ENCODE peak calls at places on chromosomes 3 and 15, in five cellular contexts. B, E, C, O and V are unnamed samples.

GRCh38 chr3:35187908-35188307 is 451.4 kb upstream of the ARPP21 start:
- DNase-seq in B (no peak), E (no peak), C (peak; percentile 6), O (no peak), V (no peak)

GRCh38 chr15:60396100-60396499 is 1.7 kb downstream of the ANXA2 start:
- DNase-seq in B (peak; percentile 62), E (no peak), C (peak; percentile 52), O (no peak), V (no peak)

GRCh38 chr3:13022348-13023250 is 50.6 kb downstream of the IQSEC1 start:
- DNase-seq in B (no peak), E (peak; percentile 75), C (peak; percentile 88), O (peak; percentile 81), V (peak; percentile 55)

GRCh38 chr3:139236336-139236735 is 107.5 kb upstream of the MRPS22 start:
- DNase-seq in B (no peak), E (no peak), C (no peak), O (no peak), V (no peak)

GRCh38 chr3:114848643-114849350 is 298.3 kb downstream of the ZBTB20 start:
- DNase-seq in B (no peak), E (no peak), C (no peak), O (no peak), V (no peak)

GRCh38 chr15:82045179-82045891 is 483 bp downstream of the MEX3B start:
- DNase-seq in B (peak; percentile 43), E (peak; percentile 56), C (peak; percentile 60), O (peak; percentile 55), V (peak; percentile 52)

GRCh38 chr3:43473737-43474136 is 148.1 kb downstream of the ANO10 start:
- DNase-seq in B (no peak), E (no peak), C (no peak), O (no peak), V (no peak)

GRCh38 chr3:193095366-193095765 is 145.7 kb upstream of the PLAAT1 start:
- DNase-seq in B (no peak), E (no peak), C (no peak), O (no peak), V (peak; percentile 8)

GRCh38 chr3:196988241-196989029 is 19.8 kb upstream of the PIGZ start:
- DNase-seq in B (peak; percentile 36), E (no peak), C (no peak), O (peak; percentile 81), V (no peak)

GRCh38 chr3:62329970-62330369 is 43.4 kb downstream of the FEZF2 start:
- DNase-seq in B (no peak), E (no peak), C (no peak), O (no peak), V (no peak)

GRCh38 chr3:10770547-10770946 is 45.5 kb upstream of the SLC6A11 start:
- DNase-seq in B (no peak), E (no peak), C (no peak), O (no peak), V (no peak)

GRCh38 chr3:10770981-10771380 is 45.0 kb upstream of the SLC6A11 start:
- DNase-seq in B (no peak), E (no peak), C (no peak), O (no peak), V (no peak)

GRCh38 chr3:10771486-10772225 is 44.4 kb upstream of the SLC6A11 start:
- DNase-seq in B (peak; percentile 81), E (no peak), C (peak; percentile 11), O (no peak), V (no peak)

GRCh38 chr3:10774129-10774670 is 41.8 kb upstream of the SLC6A11 start:
- DNase-seq in B (no peak), E (no peak), C (no peak), O (no peak), V (no peak)

GRCh38 chr3:10772230-10773161 is 43.5 kb upstream of the SLC6A11 start:
- DNase-seq in B (peak; percentile 66), E (no peak), C (peak; percentile 2), O (no peak), V (no peak)
- TF ChIP-seq CTCF in B (peak; percentile 48), E (no peak), C (no peak), O (peak; percentile 34), V (peak; percentile 60)

GRCh38 chr3:21170964-21171363 is 580.0 kb downstream of the ZNF385D start:
- DNase-seq in B (peak; percentile 47), E (peak; percentile 5), C (peak; percentile 31), O (peak; percentile 40), V (no peak)
- TF ChIP-seq CTCF in B (peak; percentile 68), E (peak; percentile 20), C (peak; percentile 57), O (peak; percentile 29), V (peak; percentile 68)

GRCh38 chr3:155496206-155496605 is 202.7 kb upstream of the STRIT1 start:
- DNase-seq in B (no peak), E (no peak), C (no peak), O (no peak), V (no peak)

GRCh38 chr3:155494332-155494731 is 200.8 kb upstream of the STRIT1 start:
- DNase-seq in B (no peak), E (no peak), C (no peak), O (no peak), V (no peak)

GRCh38 chr3:155495387-155495786 is 201.9 kb upstream of the STRIT1 start:
- DNase-seq in B (no peak), E (no peak), C (peak; percentile 3), O (no peak), V (no peak)

GRCh38 chr3:155492841-155493240 is 199.4 kb upstream of the STRIT1 start:
- DNase-seq in B (no peak), E (no peak), C (no peak), O (no peak), V (no peak)

GRCh38 chr3:155491696-155492095 is 198.2 kb upstream of the STRIT1 start:
- DNase-seq in B (no peak), E (no peak), C (no peak), O (no peak), V (no peak)
- TF ChIP-seq CTCF in B (no peak), E (no peak), C (no peak), O (no peak), V (peak; percentile 55)

DNA sequence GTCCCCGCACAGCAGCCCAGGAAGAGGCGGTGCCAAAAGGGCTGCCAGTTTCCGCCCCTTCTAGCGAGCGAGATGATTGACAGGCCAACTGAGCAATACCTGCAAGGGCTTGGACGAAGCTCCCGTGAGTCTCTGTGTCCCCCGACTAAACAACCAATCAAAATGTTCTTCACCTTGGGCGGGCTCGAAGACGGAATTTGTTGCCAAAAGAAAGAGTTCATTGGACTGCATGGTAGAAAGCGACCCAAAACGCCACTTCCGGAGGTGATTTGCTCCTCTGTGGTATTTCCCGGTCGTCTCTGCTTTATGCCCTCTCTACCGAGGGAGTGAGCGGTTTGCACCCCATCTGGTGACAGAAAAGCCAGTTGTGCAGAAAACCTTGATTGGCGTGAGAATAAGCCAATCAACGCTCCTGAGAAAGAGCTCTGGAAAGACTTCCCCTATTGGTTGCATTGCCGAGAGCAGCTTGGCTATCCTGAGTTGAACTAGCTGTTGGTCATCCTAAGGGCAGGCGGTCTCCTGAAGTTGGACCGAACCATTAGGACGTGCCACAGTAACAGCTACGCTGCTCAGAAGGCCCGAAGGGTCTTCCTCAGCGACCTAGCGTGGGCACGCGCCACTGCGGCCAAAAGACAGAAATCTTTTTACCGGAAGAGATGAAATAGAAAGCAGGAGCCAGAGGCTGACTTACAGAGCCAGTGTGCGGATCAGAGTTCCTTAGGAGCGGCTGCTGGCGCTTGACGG is 545 bp upstream of the UBP1 start:
- DNase-seq in B (peak; percentile 100), E (peak; percentile 96), C (peak; percentile 100), O (peak; percentile 95), V (peak; percentile 100)
- TF ChIP-seq CTCF in B (peak; percentile 4), E (no peak), C (no peak), O (no peak), V (peak; percentile 28)

GRCh38 chr3:97940034-97940433 is 32.2 kb downstream of the RIOX2 start:
- DNase-seq in B (peak; percentile 26), E (no peak), C (peak; percentile 14), O (no peak), V (no peak)
- TF ChIP-seq CTCF in B (peak; percentile 13), E (no peak), C (no peak), O (no peak), V (no peak)

DNA sequence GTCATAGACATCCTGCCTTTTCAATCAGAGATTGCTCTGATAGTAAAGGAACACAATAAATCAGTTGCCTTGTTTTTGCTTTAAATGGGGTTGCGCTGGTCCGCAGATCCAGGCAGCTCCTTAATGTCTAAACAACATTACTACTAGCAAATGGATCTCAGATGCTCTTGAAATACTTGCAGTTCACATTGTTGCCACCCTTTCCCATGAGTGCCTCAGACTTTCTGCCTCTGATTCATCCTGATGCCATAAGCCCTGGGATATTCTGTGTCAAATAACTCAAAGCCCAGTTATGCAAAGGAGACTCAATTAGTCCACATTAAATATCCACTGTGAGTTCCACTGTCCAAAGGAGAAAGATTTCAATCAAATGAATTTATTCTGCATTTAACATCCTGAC is 196.7 kb downstream of the PLCH1 start:
- DNase-seq in B (peak; percentile 69), E (no peak), C (peak; percentile 4), O (peak; percentile 12), V (peak; percentile 36)
- TF ChIP-seq CTCF in B (peak; percentile 32), E (no peak), C (no peak), O (no peak), V (no peak)

DNA sequence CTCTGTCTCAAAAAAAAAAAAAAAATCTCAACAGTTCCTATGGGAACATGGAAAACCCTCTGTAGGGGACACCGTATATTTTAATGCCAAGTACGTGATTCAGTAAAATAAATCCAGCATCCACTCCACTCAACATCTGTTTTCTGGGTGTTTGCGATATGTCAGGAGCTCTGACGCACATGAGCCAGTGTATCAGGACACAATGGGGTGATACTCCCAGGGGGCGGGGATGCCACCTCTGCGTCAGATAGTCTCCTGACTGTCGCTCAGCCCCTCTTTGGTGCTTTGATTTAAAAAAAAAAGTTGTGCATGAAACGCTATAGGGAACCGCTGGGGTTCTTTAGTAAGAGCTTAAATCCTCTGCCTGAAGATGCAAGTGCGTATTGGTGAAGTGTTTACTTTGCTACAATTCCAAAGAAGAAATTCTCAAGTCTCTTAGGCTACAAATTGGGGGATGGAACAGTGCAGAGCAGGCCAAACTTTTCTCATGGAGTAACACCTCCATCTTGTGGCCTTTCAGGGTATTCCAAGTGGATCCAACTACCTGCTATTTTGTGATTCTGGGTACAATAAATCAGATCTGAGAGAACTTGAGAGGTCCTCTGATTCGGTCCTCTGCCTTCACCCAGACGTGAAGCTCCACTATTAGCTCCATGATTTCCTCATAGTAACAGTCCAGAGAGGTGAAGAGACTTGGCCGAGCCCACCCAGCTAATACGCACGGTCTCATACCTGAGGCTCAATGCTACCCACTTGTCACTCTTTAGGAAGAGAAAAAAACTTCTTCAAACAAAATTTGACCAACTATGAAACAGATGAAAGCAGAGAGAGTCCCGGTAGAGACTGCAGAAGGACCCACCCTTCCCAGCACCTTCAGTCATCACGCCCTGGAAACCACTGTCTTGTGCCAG is 9.3 kb upstream of the NR2E3 start:
- DNase-seq in B (peak; percentile 76), E (peak; percentile 70), C (peak; percentile 89), O (peak; percentile 83), V (peak; percentile 72)
- TF ChIP-seq CTCF in B (peak; percentile 92), E (peak; percentile 59), C (peak; percentile 76), O (peak; percentile 83), V (peak; percentile 95)

DNA sequence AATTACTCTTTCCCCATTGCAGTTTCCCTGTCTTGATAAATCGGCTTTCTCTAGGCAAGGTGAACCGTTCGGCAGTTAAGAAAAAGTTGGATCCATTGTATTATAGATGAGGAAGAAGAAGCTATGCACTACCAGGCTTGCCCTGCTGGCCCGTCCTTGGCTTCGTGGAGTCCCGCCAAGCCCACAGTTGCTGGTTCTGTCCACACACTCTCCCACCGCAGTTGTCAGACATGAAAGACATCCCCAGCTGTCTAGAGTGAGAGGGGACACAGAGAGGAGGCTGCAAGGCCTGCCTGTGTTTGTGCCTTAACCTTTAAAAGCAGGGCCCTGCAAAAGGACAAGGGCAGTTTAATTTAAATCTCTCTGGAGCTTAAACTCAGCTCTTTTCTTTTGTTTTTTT is 47.2 kb upstream of the PLCL2 start:
- DNase-seq in B (no peak), E (no peak), C (no peak), O (no peak), V (no peak)
- TF ChIP-seq CTCF in B (no peak), E (no peak), C (no peak), O (no peak), V (no peak)